ENCODE peak calls at places on chromosomes 12 and 14, in six cellular contexts. One of them, this sample, is unnamed. For H3K4me1, the result is how much of the 10 kb centered on the place peaks cover.

GRCh38 chr12:17609152-17609551 is 480.8 kb downstream of the RERGL start:
- DNase-seq in tibial nerve: no peak
- DNase-seq in breast epithelium: no peak
- DNase-seq in heart left ventricle: no peak
- DNase-seq in HepG2: no peak
- DNase-seq in stomach: no peak
- DNase-seq in this sample: no peak

GRCh38 chr12:52278931-52279682 is 4.7 kb downstream of the KRT86 start:
- DNase-seq in tibial nerve: peak
- DNase-seq in heart left ventricle: peak
- DNase-seq in stomach: peak
- DNase-seq in breast epithelium: peak
- DNase-seq in HepG2: peak
- DNase-seq in this sample: peak

GRCh38 chr12:55725556-55725955 is 3.3 kb downstream of the CD63 start:
- DNase-seq in heart left ventricle: no peak
- DNase-seq in tibial nerve: no peak
- DNase-seq in stomach: no peak
- DNase-seq in HepG2: no peak
- DNase-seq in breast epithelium: no peak
- DNase-seq in this sample: peak

GRCh38 chr14:39145266-39145966 is 24.7 kb downstream of the TRAPPC6B start:
- DNase-seq in HepG2: peak
- DNase-seq in tibial nerve: no peak
- DNase-seq in breast epithelium: no peak
- DNase-seq in heart left ventricle: no peak
- DNase-seq in stomach: no peak
- DNase-seq in this sample: no peak

GRCh38 chr12:39872425-39872824 is 233.5 kb downstream of the SLC2A13 start:
- DNase-seq in breast epithelium: no peak
- DNase-seq in stomach: no peak
- DNase-seq in heart left ventricle: no peak
- DNase-seq in HepG2: no peak
- DNase-seq in tibial nerve: no peak
- DNase-seq in this sample: no peak

GRCh38 chr12:88328056-88328455 is 185.9 kb downstream of the TMTC3 start:
- DNase-seq in tibial nerve: no peak
- DNase-seq in heart left ventricle: no peak
- DNase-seq in stomach: no peak
- DNase-seq in breast epithelium: no peak
- DNase-seq in HepG2: no peak
- DNase-seq in this sample: no peak

GRCh38 chr12:70756118-70756517 is 118.9 kb upstream of the PTPRB start:
- DNase-seq in stomach: no peak
- DNase-seq in breast epithelium: no peak
- DNase-seq in heart left ventricle: no peak
- DNase-seq in tibial nerve: no peak
- DNase-seq in HepG2: no peak
- DNase-seq in this sample: no peak

GRCh38 chr12:79682593-79682992 is 8.2 kb downstream of the PAWR start:
- DNase-seq in breast epithelium: no peak
- DNase-seq in tibial nerve: no peak
- DNase-seq in stomach: no peak
- DNase-seq in heart left ventricle: no peak
- DNase-seq in HepG2: no peak
- DNase-seq in this sample: no peak

GRCh38 chr12:121003650-121004049 is 12.6 kb downstream of the C12orf43 start:
- DNase-seq in breast epithelium: no peak
- DNase-seq in HepG2: peak
- DNase-seq in tibial nerve: no peak
- DNase-seq in stomach: peak
- DNase-seq in heart left ventricle: no peak
- DNase-seq in this sample: no peak
- TF ChIP-seq CTCF in breast epithelium: no peak
- TF ChIP-seq CTCF in HepG2: peak
- TF ChIP-seq CTCF in tibial nerve: no peak
- TF ChIP-seq CTCF in stomach: no peak
- TF ChIP-seq CTCF in heart left ventricle: no peak
- TF ChIP-seq CTCF in this sample: no peak

GRCh38 chr14:54565236-54566151 is 1.4 kb upstream of the SAMD4A start:
- DNase-seq in heart left ventricle: peak
- DNase-seq in stomach: peak
- DNase-seq in tibial nerve: peak
- DNase-seq in breast epithelium: peak
- DNase-seq in HepG2: peak
- DNase-seq in this sample: peak
- TF ChIP-seq POLR2A in heart left ventricle: peak
- TF ChIP-seq POLR2A in stomach: peak
- TF ChIP-seq POLR2A in tibial nerve: peak
- TF ChIP-seq POLR2A in breast epithelium: peak
- TF ChIP-seq POLR2A in HepG2: peak
- TF ChIP-seq POLR2A in this sample: peak

DNA sequence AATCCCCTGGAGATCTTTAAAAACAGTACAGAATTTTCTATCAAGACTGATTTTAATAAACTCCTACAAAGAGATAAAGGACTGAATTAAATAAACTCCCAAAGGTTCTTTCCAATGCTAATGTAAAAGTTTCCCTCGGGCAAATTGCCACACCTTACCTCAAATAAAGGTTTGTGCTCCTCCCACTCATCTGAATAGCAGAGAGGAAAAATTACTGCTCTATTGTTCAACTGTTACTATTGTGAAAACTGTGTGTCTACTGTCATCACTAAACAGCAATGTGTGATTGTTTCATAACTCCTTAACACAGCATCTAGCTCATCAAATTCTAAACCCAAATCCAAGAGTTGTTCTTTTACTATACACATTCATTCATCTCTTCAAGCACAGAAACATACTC is 3.2 kb downstream of the SPTLC2 start:
- DNase-seq in tibial nerve: no peak
- DNase-seq in heart left ventricle: no peak
- DNase-seq in stomach: no peak
- DNase-seq in HepG2: no peak
- DNase-seq in breast epithelium: no peak
- DNase-seq in this sample: no peak
- H3K4me1 ChIP-seq in tibial nerve: under half
- H3K4me1 ChIP-seq in heart left ventricle: half or more
- H3K4me1 ChIP-seq in stomach: under half
- H3K4me1 ChIP-seq in HepG2: under half
- H3K4me1 ChIP-seq in breast epithelium: under half
- H3K4me1 ChIP-seq in this sample: under half

DNA sequence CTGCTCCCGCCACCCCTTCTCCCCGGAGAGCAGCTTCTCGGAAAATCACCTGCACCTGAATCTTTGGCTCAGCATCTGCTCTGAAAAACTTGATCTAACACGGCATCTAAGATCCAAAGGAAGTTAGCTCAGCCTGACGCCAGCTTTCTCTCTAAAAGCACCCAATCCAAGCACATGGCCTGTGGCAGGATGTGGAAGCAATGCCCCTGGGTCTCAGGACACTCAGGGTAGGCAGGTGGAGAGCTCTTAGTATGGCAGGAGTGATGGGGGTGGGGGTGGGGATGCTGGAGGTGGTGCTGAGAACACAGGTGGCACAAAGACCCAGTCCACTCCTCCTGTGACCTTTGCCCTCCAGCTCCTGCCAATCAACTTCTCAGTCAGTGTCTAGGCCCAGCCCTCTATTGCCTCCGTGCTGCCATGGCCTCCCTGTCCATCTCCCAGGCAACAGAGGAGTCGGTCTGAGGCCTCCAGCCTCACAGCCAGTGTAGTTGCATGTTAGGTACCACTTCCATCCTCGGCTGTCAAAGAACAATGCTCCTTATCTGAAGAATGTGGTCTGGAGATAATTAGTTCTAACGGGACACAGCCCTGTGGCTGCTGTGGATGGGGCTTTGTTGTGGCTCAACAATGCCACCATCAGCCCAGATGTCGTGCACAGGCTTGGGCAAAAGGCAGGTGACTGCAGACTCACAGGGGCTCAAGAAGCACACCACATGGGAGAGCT is 180.0 kb upstream of the C14orf180 start:
- DNase-seq in HepG2: no peak
- DNase-seq in stomach: no peak
- DNase-seq in heart left ventricle: no peak
- DNase-seq in tibial nerve: no peak
- DNase-seq in breast epithelium: no peak
- DNase-seq in this sample: no peak
- TF ChIP-seq CTCF in HepG2: no peak
- TF ChIP-seq CTCF in stomach: no peak
- TF ChIP-seq CTCF in heart left ventricle: no peak
- TF ChIP-seq CTCF in tibial nerve: no peak
- TF ChIP-seq CTCF in breast epithelium: no peak
- TF ChIP-seq CTCF in this sample: no peak

GRCh38 chr14:104086661-104087461 is 1.4 kb downstream of the ASPG start:
- DNase-seq in stomach: peak
- DNase-seq in breast epithelium: no peak
- DNase-seq in HepG2: no peak
- DNase-seq in heart left ventricle: peak
- DNase-seq in tibial nerve: no peak
- DNase-seq in this sample: no peak
- TF ChIP-seq POLR2A in stomach: no peak
- TF ChIP-seq POLR2A in breast epithelium: no peak
- TF ChIP-seq POLR2A in HepG2: no peak
- TF ChIP-seq POLR2A in heart left ventricle: no peak
- TF ChIP-seq POLR2A in tibial nerve: no peak
- TF ChIP-seq POLR2A in this sample: no peak

DNA sequence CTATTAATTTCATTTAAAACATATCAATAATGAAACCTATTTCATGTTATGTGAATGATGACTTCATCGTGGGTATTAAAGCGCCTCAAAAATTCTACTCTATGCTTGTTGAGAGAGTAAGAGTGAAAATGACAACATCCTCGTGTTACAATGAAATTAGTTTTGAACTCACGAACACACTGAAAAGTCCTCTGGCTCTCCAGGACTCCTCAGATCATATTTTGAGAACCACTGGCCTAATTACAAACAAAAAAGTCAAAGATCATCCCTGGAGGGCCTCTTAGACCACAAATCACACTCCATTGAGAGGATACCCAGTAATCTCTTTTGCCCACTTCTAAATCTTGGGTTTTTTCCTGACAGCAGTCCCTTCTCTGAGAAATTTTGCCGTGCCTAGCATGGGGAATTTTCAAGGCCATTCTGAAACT is 19.1 kb downstream of the DAAM1 start:
- DNase-seq in heart left ventricle: no peak
- DNase-seq in tibial nerve: no peak
- DNase-seq in breast epithelium: no peak
- DNase-seq in HepG2: no peak
- DNase-seq in stomach: no peak
- DNase-seq in this sample: no peak
- H3K4me1 ChIP-seq in heart left ventricle: under half
- H3K4me1 ChIP-seq in tibial nerve: under half
- H3K4me1 ChIP-seq in breast epithelium: under half
- H3K4me1 ChIP-seq in HepG2: under half
- H3K4me1 ChIP-seq in stomach: under half
- H3K4me1 ChIP-seq in this sample: under half

This sample was measured in gastrocnemius medialis.